ENCODE peak calls at places on chromosome 4, in six cellular contexts. Y is H1, W is GM12892, O is K562, F is GM12878, M is HepG2. P is an unnamed sample.

GRCh38 chr4:155040031-155040430 is 168.4 kb upstream of the NPY2R start:
- DNase-seq in M (no peak), W (no peak), F (no peak), O (no peak), Y (no peak), P (no peak)

GRCh38 chr4:176273741-176274140 is 4.7 kb upstream of the ASB5 start:
- DNase-seq in O (no peak), M (no peak), Y (no peak), F (no peak), W (no peak), P (no peak)

GRCh38 chr4:148397771-148398170 is 44.4 kb downstream of the NR3C2 start:
- DNase-seq in M (no peak), O (no peak), Y (no peak), W (no peak), F (no peak), P (no peak)

GRCh38 chr4:120857312-120857711 is 65.2 kb downstream of the PRDM5 start:
- DNase-seq in F (no peak), O (no peak), Y (no peak), M (no peak), W (no peak), P (no peak)

GRCh38 chr4:144302704-144303536 is 162.4 kb upstream of the GYPA start:
- DNase-seq in F (no peak), O (peak), Y (no peak), M (no peak), W (no peak), P (no peak)

GRCh38 chr4:2043396-2044118 is 15.6 kb upstream of the NAT8L start:
- DNase-seq in M (no peak), F (no peak), Y (no peak), O (no peak), W (no peak), P (no peak)

GRCh38 chr4:168589154-168589553 is 92.3 kb downstream of the PALLD start:
- DNase-seq in F (no peak), Y (no peak), M (no peak), O (no peak), W (no peak), P (no peak)

GRCh38 chr4:2914220-2915126 is 48.7 kb downstream of the NOP14 start:
- DNase-seq in Y (no peak), O (no peak), F (no peak), W (no peak), M (no peak), P (no peak)

GRCh38 chr4:26741491-26741871 is 119.2 kb upstream of the STIM2 start:
- DNase-seq in O (no peak), W (no peak), F (no peak), Y (no peak), M (no peak), P (no peak)

GRCh38 chr4:78638324-78639172 is 87.0 kb downstream of the ANXA3 start:
- DNase-seq in O (no peak), Y (no peak), W (no peak), M (no peak), F (peak), P (no peak)

GRCh38 chr4:112029642-112030235 is 115.5 kb upstream of the FAM241A start:
- DNase-seq in M (no peak), O (no peak), Y (no peak), F (no peak), W (no peak), P (no peak)

GRCh38 chr4:116733368-116733767 is 352.0 kb downstream of the TRAM1L1 start:
- DNase-seq in O (peak), W (no peak), M (no peak), F (no peak), Y (no peak), P (no peak)

GRCh38 chr4:15003891-15004700 is 1.8 kb downstream of the CPEB2 start:
- DNase-seq in W (peak), M (no peak), O (peak), F (no peak), Y (no peak), P (peak)

GRCh38 chr4:182938213-182938645 is 21.0 kb upstream of the DCTD start:
- DNase-seq in M (peak), W (peak), Y (no peak), O (peak), F (no peak), P (peak)

GRCh38 chr4:13430834-13431568 is 53.1 kb downstream of the RAB28 start:
- DNase-seq in W (no peak), Y (no peak), O (peak), F (no peak), M (no peak), P (no peak)

GRCh38 chr4:139822391-139822790 is 156.8 kb downstream of the MGST2 start:
- DNase-seq in O (no peak), M (no peak), F (no peak), W (no peak), Y (no peak), P (no peak)

GRCh38 chr4:85861064-85861767 is 386.3 kb downstream of the ARHGAP24 start:
- DNase-seq in W (no peak), O (no peak), Y (no peak), F (no peak), M (no peak), P (no peak)

GRCh38 chr4:8917868-8918783 is 46.5 kb upstream of the HMX1 start:
- DNase-seq in F (no peak), O (peak), W (peak), M (peak), Y (peak), P (peak)

GRCh38 chr4:99002274-99002673 is 6.8 kb downstream of the METAP1 start:
- DNase-seq in Y (no peak), O (no peak), F (no peak), M (no peak), W (no peak), P (no peak)

GRCh38 chr4:144905286-144905685 is 192.7 kb downstream of the ANAPC10 start:
- DNase-seq in W (no peak), O (no peak), F (no peak), M (no peak), Y (no peak), P (no peak)

GRCh38 chr4:1769692-1770091 is 23.4 kb upstream of the FGFR3 start:
- DNase-seq in M (no peak), F (no peak), O (no peak), W (no peak), Y (no peak), P (no peak)

DNA sequence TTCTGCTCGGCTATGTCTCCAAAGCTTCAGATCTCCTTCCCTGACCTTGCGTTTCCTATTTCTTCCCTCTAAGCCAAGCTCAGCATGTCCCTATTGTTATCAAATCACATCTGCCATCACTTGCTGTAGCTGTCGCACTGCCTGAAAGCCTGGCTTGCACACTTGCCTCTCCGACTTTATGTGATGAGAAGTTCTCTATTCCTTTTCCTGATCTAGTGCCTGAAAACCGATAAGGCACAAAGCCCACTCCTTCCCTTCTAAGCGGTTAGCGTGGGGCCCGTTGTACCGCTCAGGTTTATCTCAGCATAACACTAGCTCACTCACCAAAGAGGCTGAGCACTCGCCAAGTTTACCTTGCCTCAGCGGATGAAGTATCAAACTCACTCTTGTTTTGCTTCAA is 816 bp downstream of the NMU start:
- DNase-seq in Y (no peak), O (peak), M (no peak), W (no peak), F (no peak), P (no peak)
- TF ChIP-seq TAF1 in Y (no peak), O (no peak), M (no peak), W (no peak), F (no peak), P (no peak)

DNA sequence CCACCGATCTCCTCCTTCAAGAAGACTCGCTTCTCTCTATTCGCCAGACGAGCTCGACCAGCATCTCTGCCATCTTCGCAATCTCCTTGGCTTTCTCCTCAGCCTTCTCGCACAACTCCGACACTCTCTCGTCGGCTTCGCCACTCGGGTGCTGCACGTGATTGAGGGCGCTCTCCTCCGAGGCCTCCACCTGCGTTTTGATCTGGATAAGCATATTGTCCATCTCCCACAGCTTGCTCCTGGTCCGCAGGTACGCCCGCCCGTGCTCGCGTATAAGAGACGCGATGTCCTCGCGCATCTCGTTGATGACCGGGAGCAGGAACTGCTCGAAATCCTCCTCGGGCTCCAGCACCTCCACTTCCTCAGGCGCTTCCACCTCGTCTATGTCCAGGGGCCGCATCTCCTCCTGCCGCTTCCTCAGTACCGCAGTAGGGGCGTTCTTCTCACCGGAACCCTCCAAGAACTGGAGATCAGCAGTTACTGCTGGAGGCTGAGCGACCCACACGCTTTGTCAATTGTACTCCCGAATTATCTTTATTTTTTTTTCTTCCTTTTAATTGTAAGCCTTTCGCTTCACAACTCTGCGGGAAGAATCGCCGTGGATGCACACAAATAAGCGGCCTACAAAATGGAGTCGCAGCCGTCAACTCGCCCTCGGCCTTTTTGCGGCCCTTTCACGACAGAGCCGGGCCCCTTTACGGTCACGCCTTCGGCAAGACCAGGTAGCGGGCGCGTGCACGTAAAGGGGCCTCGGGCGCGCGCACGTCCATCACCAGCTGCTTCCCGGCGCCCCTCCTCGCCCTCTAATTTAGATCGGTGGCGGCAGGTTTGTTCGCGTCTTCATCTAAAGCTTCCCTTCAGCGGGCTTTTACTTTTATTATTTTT is at the start of gene MRFAP1L1:
- DNase-seq in F (peak), O (peak), Y (peak), W (peak), M (peak), P (peak)
- TF ChIP-seq POLR2A in F (peak), O (peak), Y (peak), W (peak), M (no peak), P (peak)

DNA sequence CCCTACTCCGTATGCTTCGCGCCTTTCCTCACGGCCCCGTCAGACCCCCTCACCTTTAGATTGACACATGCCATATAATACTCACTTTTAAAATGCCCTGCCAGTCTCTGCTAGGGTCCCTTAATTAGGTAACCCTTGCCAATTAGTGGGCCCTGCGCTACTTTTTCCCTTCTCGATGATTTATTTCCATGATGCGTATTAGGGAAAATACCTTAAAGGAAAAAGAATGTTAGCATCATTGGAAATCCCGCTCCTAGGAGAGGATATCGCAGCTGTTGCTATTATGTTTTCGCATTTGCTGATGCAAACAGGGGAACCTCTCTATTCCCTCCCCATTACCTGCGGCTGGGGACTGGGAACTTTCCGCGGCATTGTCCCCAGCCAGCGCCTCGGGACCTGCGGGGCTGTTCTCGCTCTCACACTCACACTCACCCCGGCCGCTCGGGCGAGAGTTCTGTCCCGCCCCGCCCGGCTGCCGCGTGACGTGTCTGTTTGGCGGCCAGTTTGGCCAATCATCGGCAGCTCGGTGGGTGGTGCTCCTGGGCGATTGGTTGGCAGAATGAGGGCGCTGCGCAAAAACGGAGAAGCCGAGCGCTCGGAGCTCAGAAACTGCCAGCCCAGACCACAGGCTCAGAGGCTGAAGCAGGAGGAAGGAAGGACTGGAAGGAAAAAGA is at the start of gene PCDH10:
- DNase-seq in W (no peak), M (peak), Y (peak), O (peak), F (no peak), P (peak)
- TF ChIP-seq POLR2AphosphoS5 in W (no peak), M (no peak), Y (peak), O (no peak), F (no peak), P (no peak)

GRCh38 chr4:113330200-113330599 is 280.7 kb downstream of the ANK2 start:
- DNase-seq in M (no peak), Y (no peak), F (no peak), O (no peak), W (no peak), P (no peak)
- TF ChIP-seq TAF1 in M (no peak), Y (no peak), F (no peak), O (no peak), W (no peak), P (no peak)

DNA sequence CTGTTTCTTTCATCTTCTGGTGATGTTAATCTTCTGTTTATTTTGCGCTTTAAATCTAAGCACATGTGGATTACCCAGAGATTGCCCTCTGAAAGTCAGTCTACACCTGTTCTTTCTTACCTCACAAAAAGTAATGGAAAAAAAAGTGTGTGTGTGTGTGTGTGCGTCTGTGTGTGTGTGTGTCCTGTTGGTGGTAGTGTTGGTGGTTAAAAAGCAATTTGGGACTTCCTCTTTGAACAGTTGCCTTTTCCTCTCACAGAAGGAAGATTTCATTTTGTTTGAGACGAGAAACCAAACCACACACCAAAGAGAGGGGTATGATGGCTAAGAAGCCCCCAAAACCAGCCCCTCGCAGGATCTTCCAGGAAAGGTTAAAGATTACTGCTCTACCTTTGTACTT is at the start of gene STAP1:
- DNase-seq in M (no peak), W (no peak), F (no peak), Y (no peak), O (no peak), P (no peak)
- TF ChIP-seq POLR2A in M (no peak), W (peak), F (no peak), Y (no peak), O (no peak), P (no peak)

DNA sequence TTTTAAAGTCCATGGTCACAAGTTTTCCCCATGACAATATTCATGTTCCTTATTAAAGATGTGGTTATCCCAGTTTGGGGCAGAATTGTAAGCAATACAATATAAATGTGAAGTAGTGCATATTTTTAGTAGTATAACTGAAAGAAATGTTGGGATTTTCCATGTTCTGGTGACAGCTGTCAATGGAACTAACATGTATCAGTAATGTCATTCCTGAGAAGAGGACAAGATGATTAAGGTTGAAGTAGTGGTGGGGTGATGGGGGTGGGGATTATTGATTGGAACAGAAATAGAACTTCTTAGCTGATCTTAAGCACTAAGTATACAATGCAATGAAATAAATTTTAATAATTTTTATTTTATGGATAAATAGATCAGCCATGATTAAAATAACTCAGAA is 81.6 kb downstream of the PDHA2 start:
- DNase-seq in O (no peak), Y (no peak), F (no peak), M (no peak), W (no peak), P (no peak)
- TF ChIP-seq POLR2AphosphoS5 in O (no peak), Y (no peak), F (no peak), M (no peak), W (no peak), P (no peak)

P was measured in GM12891.